ENCODE peak calls at places on chromosomes 13 and 19, in six cellular contexts. F is IMR-90, X is mesendoderm, W is H9, E is H1, N is neuronal stem cell. G is an unnamed sample.

GRCh38 chr19:55223291-55224037 is 5.1 kb downstream of the TMEM86B start:
- DNase-seq in N (no peak), F (no peak), W (no peak), E (no peak), X (no peak), G (no peak)

GRCh38 chr13:22194106-22194810 is 523.4 kb downstream of the FGF9 start:
- DNase-seq in E (no peak), F (no peak), W (no peak), N (no peak), X (no peak), G (no peak)

GRCh38 chr13:45674908-45675307 is 27.2 kb upstream of the CBY2 start:
- DNase-seq in E (no peak), W (no peak), F (peak; percentile 52), N (peak; percentile 9), X (peak; percentile 41), G (peak; percentile 18)

GRCh38 chr19:14430712-14431111 is 2.4 kb upstream of the PKN1 start:
- DNase-seq in E (no peak), F (no peak), N (no peak), X (no peak), W (no peak), G (no peak)

GRCh38 chr13:97946951-97947588 is 6.4 kb upstream of the IPO5 start:
- DNase-seq in W (no peak), F (peak; percentile 90), E (no peak), X (no peak), N (no peak), G (peak; percentile 73)

GRCh38 chr13:48944221-48944620 is 31.5 kb upstream of the FNDC3A start:
- DNase-seq in E (no peak), X (no peak), N (no peak), F (no peak), W (no peak), G (no peak)

GRCh38 chr19:29121684-29122083 is 91.3 kb downstream of the UQCRFS1 start:
- DNase-seq in F (no peak), W (peak; percentile 72), X (peak; percentile 49), E (peak; percentile 13), N (no peak), G (no peak)

GRCh38 chr19:35027851-35028599 is 2.2 kb upstream of the SCN1B start:
- DNase-seq in E (no peak), W (no peak), N (no peak), F (peak; percentile 27), X (peak; percentile 75), G (no peak)

GRCh38 chr13:111411186-111411858 is 90.9 kb downstream of the TEX29 start:
- DNase-seq in W (no peak), E (no peak), N (no peak), F (no peak), X (no peak), G (no peak)

GRCh38 chr13:113493315-113493951 is 2.9 kb upstream of the DCUN1D2 start:
- DNase-seq in W (no peak), E (no peak), X (peak; percentile 81), N (no peak), F (peak; percentile 99), G (peak; percentile 95)

DNA sequence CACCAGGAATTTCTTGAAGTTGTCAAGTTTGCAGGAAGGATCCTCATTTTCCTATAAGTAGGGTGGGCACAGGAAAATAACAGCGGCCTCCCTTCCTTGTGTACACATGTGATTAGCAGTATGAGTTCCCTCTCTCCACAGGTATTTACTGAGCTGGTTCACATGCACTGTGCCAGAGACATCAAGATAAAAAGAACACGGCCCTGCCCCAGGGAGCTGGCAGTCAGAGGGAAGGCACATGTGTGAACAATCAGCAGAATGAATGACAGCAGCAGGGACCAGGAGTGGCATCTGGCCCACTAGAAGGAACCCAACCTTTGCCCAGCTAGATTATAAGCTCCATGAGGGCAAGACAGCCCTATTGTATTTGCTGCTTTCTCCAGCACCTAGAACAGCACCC is 13.9 kb downstream of the DOCK9 start:
- DNase-seq in N (no peak), W (no peak), X (no peak), F (no peak), E (no peak), G (no peak)
- H2BK15ac ChIP-seq in N (no peak overlapping the region), W (no peak overlapping the region), X (no peak overlapping the region), F (no peak overlapping the region), E (no peak overlapping the region), G (no peak overlapping the region)

GRCh38 chr13:84847107-84847506 is 952.1 kb downstream of the SLITRK6 start:
- DNase-seq in N (no peak), F (no peak), W (no peak), E (no peak), X (no peak), G (no peak)
- H2BK15ac ChIP-seq in N (no peak overlapping the region), F (no peak overlapping the region), W (no peak overlapping the region), E (no peak overlapping the region), X (no peak overlapping the region), G (no peak overlapping the region)

GRCh38 chr13:89940383-89940782 is 1407.1 kb upstream of the MIR17HG start:
- DNase-seq in E (no peak), F (no peak), X (no peak), N (no peak), W (no peak), G (no peak)
- H2BK15ac ChIP-seq in E (no peak overlapping the region), F (no peak overlapping the region), X (no peak overlapping the region), N (no peak overlapping the region), W (no peak overlapping the region), G (no peak overlapping the region)

GRCh38 chr19:1258707-1259205 is 10.4 kb downstream of the MIDN start:
- DNase-seq in N (no peak), X (no peak), F (no peak), W (no peak), E (no peak), G (no peak)

GRCh38 chr19:1258161-1258492 is 9.7 kb downstream of the MIDN start:
- DNase-seq in F (no peak), E (no peak), X (no peak), W (no peak), N (no peak), G (no peak)

GRCh38 chr19:1256646-1257474 is 8.5 kb downstream of the MIDN start:
- DNase-seq in E (no peak), F (no peak), N (no peak), X (no peak), W (no peak), G (no peak)

GRCh38 chr19:1259206-1259872 is 9.8 kb upstream of the CIRBP start:
- DNase-seq in F (peak; percentile 51), E (no peak), N (no peak), W (peak; percentile 90), X (peak; percentile 90), G (peak; percentile 84)

DNA sequence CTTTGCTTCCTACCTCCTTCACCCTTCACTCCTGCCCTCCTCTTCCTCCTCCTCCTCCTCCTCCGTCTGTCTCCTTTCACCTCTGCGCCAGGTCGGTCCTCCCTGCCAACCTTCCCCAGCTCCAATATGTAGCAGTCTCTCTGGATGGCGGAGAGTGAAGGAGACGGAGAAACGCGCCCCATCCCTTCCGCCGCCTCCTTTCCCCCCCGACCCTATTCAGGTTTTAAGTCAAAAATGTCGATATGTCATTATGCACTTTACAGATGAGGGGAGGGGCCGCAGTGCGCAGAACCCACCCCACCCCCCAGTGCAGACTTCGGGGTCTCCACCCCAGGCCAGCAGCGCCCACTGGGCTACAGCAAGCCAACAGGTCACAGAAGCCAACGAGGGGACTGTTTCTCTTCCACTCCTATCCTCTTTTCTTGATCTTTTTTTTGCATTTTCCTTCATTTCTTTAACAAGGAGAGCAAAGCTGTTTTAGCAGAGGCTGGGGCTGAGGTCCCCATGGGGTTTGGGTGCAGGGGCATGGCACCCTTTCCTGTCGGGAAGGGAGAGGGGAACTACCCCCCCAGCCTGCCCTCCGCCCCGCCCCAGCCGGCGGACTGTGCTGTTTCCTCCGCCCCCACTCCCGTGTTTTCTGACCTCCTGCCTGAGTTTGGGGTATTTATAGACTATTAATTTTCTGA is 9.2 kb downstream of the MIDN start:
- DNase-seq in E (no peak), W (no peak), X (no peak), F (no peak), N (no peak), G (no peak)
- H2BK15ac ChIP-seq in E (no peak overlapping the region), W (no peak overlapping the region), X (no peak overlapping the region), F (no peak overlapping the region), N (no peak overlapping the region), G (no peak overlapping the region)

GRCh38 chr19:39296055-39296645 is at the start of gene IFNL1:
- DNase-seq in W (no peak), E (no peak), N (no peak), X (no peak), F (no peak), G (no peak)
- H2BK15ac ChIP-seq in W (no peak within 1 kb of the TSS), E (no peak within 1 kb of the TSS), N (no peak within 1 kb of the TSS), X (no peak within 1 kb of the TSS), F (no peak within 1 kb of the TSS), G (no peak within 1 kb of the TSS)

GRCh38 chr13:91236942-91237341 is 110.5 kb upstream of the MIR17HG start:
- DNase-seq in E (no peak), F (no peak), W (no peak), N (no peak), X (no peak), G (no peak)
- H2BK15ac ChIP-seq in E (no peak overlapping the region), F (no peak overlapping the region), W (no peak overlapping the region), N (no peak overlapping the region), X (no peak overlapping the region), G (no peak overlapping the region)

GRCh38 chr19:53136432-53136831 is 3.7 kb upstream of the ZNF415 start:
- DNase-seq in F (no peak), W (no peak), X (no peak), E (no peak), N (no peak), G (no peak)
- H2BK15ac ChIP-seq in F (no peak overlapping the region), W (no peak overlapping the region), X (no peak overlapping the region), E (no peak overlapping the region), N (no peak overlapping the region), G (no peak overlapping the region)

GRCh38 chr13:51370811-51371210 is 31.3 kb downstream of the SERPINE3 start:
- DNase-seq in N (no peak), F (no peak), E (no peak), X (no peak), W (no peak), G (no peak)
- H2BK15ac ChIP-seq in N (no peak overlapping the region), F (no peak overlapping the region), E (no peak overlapping the region), X (no peak overlapping the region), W (no peak overlapping the region), G (no peak overlapping the region)

DNA sequence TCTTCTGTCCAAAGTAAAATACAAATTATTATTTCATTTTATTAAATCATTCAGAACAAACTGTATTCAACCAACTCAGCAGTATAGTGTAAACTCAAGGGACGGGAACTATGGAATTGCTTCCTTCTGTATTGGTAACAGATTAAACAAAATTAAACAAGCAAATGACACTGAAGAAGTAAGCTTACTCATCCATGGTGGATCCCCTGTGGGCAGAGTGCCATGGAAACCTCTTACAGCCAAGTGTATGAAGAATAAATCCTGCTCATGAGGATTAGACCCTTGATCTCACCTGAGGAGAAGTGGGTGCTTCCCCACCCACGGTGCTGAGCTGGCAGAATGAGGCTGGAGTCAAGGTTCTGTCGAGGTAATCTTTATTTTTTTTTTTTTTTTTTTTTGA is 18.0 kb upstream of the RFXAP start:
- DNase-seq in X (no peak), N (no peak), F (no peak), W (no peak), E (no peak), G (no peak)
- H2BK15ac ChIP-seq in X (no peak overlapping the region), N (no peak overlapping the region), F (no peak overlapping the region), W (no peak overlapping the region), E (no peak overlapping the region), G (no peak overlapping the region)